ENCODE peak calls at places on chromosomes 4 and X, in nine cellular contexts. One of them, this sample, is unnamed.

GRCh38 chrX:19535481-19535880 is 20.2 kb upstream of the MAP3K15 start:
- DNase-seq in HCT116: no peak
- DNase-seq in SK-N-SH: peak
- DNase-seq in K562: peak
- DNase-seq in A549: peak
- DNase-seq in HepG2: peak
- DNase-seq in HL-60: no peak
- DNase-seq in GM12878: no peak
- DNase-seq in Panc1: no peak
- DNase-seq in this sample: peak

GRCh38 chr4:27121830-27122229 is 261.2 kb downstream of the STIM2 start:
- DNase-seq in HCT116: no peak
- DNase-seq in SK-N-SH: no peak
- DNase-seq in K562: no peak
- DNase-seq in A549: no peak
- DNase-seq in HepG2: no peak
- DNase-seq in HL-60: no peak
- DNase-seq in GM12878: no peak
- DNase-seq in Panc1: no peak
- DNase-seq in this sample: no peak

GRCh38 chrX:47187106-47187677 is 6.4 kb upstream of the UBA1 start:
- DNase-seq in HCT116: no peak
- DNase-seq in SK-N-SH: no peak
- DNase-seq in K562: no peak
- DNase-seq in A549: no peak
- DNase-seq in HepG2: no peak
- DNase-seq in HL-60: no peak
- DNase-seq in GM12878: no peak
- DNase-seq in Panc1: no peak
- DNase-seq in this sample: peak

GRCh38 chrX:14528629-14529287 is 578 bp upstream of the GLRA2 start:
- DNase-seq in HCT116: peak
- DNase-seq in SK-N-SH: peak
- DNase-seq in K562: peak
- DNase-seq in A549: peak
- DNase-seq in HepG2: peak
- DNase-seq in HL-60: no peak
- DNase-seq in GM12878: peak
- DNase-seq in Panc1: peak
- DNase-seq in this sample: peak

GRCh38 chr4:85642356-85643100 is 167.6 kb downstream of the ARHGAP24 start:
- DNase-seq in HCT116: no peak
- DNase-seq in SK-N-SH: no peak
- DNase-seq in K562: no peak
- DNase-seq in A549: no peak
- DNase-seq in HepG2: no peak
- DNase-seq in HL-60: no peak
- DNase-seq in GM12878: no peak
- DNase-seq in Panc1: no peak
- DNase-seq in this sample: no peak

GRCh38 chr4:175932116-175932515 is 120.1 kb upstream of the GPM6A start:
- DNase-seq in HCT116: no peak
- DNase-seq in SK-N-SH: no peak
- DNase-seq in K562: no peak
- DNase-seq in A549: no peak
- DNase-seq in HepG2: no peak
- DNase-seq in HL-60: no peak
- DNase-seq in GM12878: no peak
- DNase-seq in Panc1: no peak
- DNase-seq in this sample: no peak

GRCh38 chr4:83234902-83235644 is 49.5 kb downstream of the COQ2 start:
- DNase-seq in HCT116: no peak
- DNase-seq in SK-N-SH: no peak
- DNase-seq in K562: no peak
- DNase-seq in A549: no peak
- DNase-seq in HepG2: no peak
- DNase-seq in HL-60: no peak
- DNase-seq in GM12878: no peak
- DNase-seq in Panc1: no peak
- DNase-seq in this sample: no peak

GRCh38 chr4:144615182-144615581 is 30.8 kb upstream of the HHIP start:
- DNase-seq in HCT116: no peak
- DNase-seq in SK-N-SH: no peak
- DNase-seq in K562: no peak
- DNase-seq in A549: no peak
- DNase-seq in HepG2: no peak
- DNase-seq in HL-60: no peak
- DNase-seq in GM12878: no peak
- DNase-seq in Panc1: no peak
- DNase-seq in this sample: no peak

GRCh38 chr4:8737601-8738279 is 133.9 kb downstream of the HMX1 start:
- DNase-seq in HCT116: no peak
- DNase-seq in SK-N-SH: peak
- DNase-seq in K562: no peak
- DNase-seq in A549: no peak
- DNase-seq in HepG2: no peak
- DNase-seq in HL-60: no peak
- DNase-seq in GM12878: no peak
- DNase-seq in Panc1: no peak
- DNase-seq in this sample: no peak

GRCh38 chr4:7398788-7399432 is 35.8 kb downstream of the PSAPL1 start:
- DNase-seq in HCT116: no peak
- DNase-seq in SK-N-SH: no peak
- DNase-seq in K562: no peak
- DNase-seq in A549: no peak
- DNase-seq in HepG2: no peak
- DNase-seq in HL-60: no peak
- DNase-seq in GM12878: no peak
- DNase-seq in Panc1: no peak
- DNase-seq in this sample: no peak

GRCh38 chr4:124083706-124084105 is 628.8 kb downstream of the ANKRD50 start:
- DNase-seq in HCT116: no peak
- DNase-seq in SK-N-SH: no peak
- DNase-seq in K562: no peak
- DNase-seq in A549: no peak
- DNase-seq in HepG2: no peak
- DNase-seq in HL-60: no peak
- DNase-seq in GM12878: no peak
- DNase-seq in Panc1: no peak
- DNase-seq in this sample: no peak

GRCh38 chr4:183666088-183666487 is 7.0 kb downstream of the TRAPPC11 start:
- DNase-seq in HCT116: no peak
- DNase-seq in SK-N-SH: no peak
- DNase-seq in K562: no peak
- DNase-seq in A549: no peak
- DNase-seq in HepG2: no peak
- DNase-seq in HL-60: no peak
- DNase-seq in GM12878: no peak
- DNase-seq in Panc1: no peak
- DNase-seq in this sample: no peak
- TF ChIP-seq REST in HCT116: no peak
- TF ChIP-seq REST in SK-N-SH: no peak
- TF ChIP-seq REST in K562: no peak
- TF ChIP-seq REST in A549: no peak
- TF ChIP-seq REST in HepG2: no peak
- TF ChIP-seq REST in HL-60: no peak
- TF ChIP-seq REST in GM12878: no peak
- TF ChIP-seq REST in Panc1: no peak
- TF ChIP-seq REST in this sample: no peak

DNA sequence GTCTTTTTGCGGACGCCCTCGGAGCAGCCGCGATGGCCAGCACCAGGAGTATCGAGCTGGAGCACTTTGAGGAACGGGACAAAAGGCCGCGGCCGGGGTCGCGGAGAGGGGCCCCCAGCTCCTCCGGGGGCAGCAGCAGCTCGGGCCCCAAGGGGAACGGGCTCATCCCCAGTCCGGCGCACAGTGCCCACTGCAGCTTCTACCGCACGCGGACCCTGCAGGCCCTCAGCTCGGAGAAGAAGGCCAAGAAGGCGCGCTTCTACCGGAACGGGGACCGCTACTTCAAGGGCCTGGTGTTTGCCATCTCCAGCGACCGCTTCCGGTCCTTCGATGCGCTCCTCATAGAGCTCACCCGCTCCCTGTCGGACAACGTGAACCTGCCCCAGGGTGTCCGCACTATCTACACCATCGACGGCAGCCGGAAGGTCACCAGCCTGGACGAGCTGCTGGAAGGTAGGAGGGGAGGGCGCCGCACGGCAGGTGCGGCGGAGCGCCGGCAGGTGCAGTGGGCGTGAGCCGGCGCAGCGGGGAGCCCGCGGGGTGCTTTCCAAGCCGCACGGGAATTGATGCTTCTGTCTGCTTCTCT is 844 bp downstream of the DCLK2 start:
- DNase-seq in HCT116: no peak
- DNase-seq in SK-N-SH: peak
- DNase-seq in K562: no peak
- DNase-seq in A549: peak
- DNase-seq in HepG2: no peak
- DNase-seq in HL-60: no peak
- DNase-seq in GM12878: no peak
- DNase-seq in Panc1: no peak
- DNase-seq in this sample: peak
- H3K27ac ChIP-seq in HCT116: peak
- H3K27ac ChIP-seq in SK-N-SH: peak
- H3K27ac ChIP-seq in K562: no peak
- H3K27ac ChIP-seq in A549: peak
- H3K27ac ChIP-seq in HepG2: no peak
- H3K27ac ChIP-seq in HL-60: no peak
- H3K27ac ChIP-seq in GM12878: no peak
- H3K27ac ChIP-seq in Panc1: peak
- H3K27ac ChIP-seq in this sample: no peak

GRCh38 chrX:16827225-16827624 is 41.0 kb downstream of the TXLNG start:
- DNase-seq in HCT116: no peak
- DNase-seq in SK-N-SH: no peak
- DNase-seq in K562: no peak
- DNase-seq in A549: no peak
- DNase-seq in HepG2: no peak
- DNase-seq in HL-60: no peak
- DNase-seq in GM12878: no peak
- DNase-seq in Panc1: no peak
- DNase-seq in this sample: no peak

GRCh38 chrX:16828126-16828908 is 41.8 kb downstream of the RBBP7 start:
- DNase-seq in HCT116: no peak
- DNase-seq in SK-N-SH: no peak
- DNase-seq in K562: no peak
- DNase-seq in A549: peak
- DNase-seq in HepG2: no peak
- DNase-seq in HL-60: no peak
- DNase-seq in GM12878: no peak
- DNase-seq in Panc1: no peak
- DNase-seq in this sample: no peak

GRCh38 chrX:16826207-16826606 is 39.9 kb downstream of the TXLNG start:
- DNase-seq in HCT116: no peak
- DNase-seq in SK-N-SH: peak
- DNase-seq in K562: peak
- DNase-seq in A549: peak
- DNase-seq in HepG2: peak
- DNase-seq in HL-60: no peak
- DNase-seq in GM12878: no peak
- DNase-seq in Panc1: no peak
- DNase-seq in this sample: no peak

GRCh38 chrX:16822723-16823122 is 36.5 kb downstream of the TXLNG start:
- DNase-seq in HCT116: no peak
- DNase-seq in SK-N-SH: no peak
- DNase-seq in K562: no peak
- DNase-seq in A549: no peak
- DNase-seq in HepG2: no peak
- DNase-seq in HL-60: no peak
- DNase-seq in GM12878: no peak
- DNase-seq in Panc1: no peak
- DNase-seq in this sample: no peak

DNA sequence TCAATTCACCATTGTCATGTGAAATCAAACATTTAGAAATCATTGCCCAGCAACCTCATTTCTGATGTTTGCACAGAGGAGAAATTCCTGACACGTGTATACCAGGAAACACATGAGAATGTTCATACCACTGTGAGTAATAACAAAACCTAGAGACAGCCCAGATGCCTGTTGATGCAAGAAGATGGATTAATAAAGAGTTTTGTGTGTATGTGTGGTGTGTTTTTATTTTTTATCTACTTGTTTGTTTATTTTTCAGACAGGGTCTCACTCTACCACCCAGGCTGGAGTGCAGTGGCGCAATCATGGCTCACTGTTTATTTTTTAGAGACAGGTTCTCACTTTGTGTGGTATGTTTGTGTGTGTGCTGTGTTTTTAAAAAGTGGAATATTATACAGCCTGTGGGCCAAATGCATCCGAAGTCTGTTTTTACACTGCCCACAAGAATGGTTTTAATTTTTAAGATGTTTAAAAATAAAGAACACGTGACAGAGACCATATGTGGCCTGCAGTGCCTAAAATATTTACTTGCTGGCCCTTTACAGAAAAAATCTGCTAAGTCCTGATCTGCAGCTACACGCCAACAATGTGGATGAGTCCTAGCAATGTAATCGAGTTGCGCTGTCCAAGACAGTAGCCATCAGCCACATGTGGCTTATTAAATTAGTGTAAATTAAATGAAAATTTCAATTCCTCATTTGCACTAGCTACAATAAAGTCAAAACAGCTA is 39.2 kb downstream of the TXLNG start:
- DNase-seq in HCT116: no peak
- DNase-seq in SK-N-SH: peak
- DNase-seq in K562: no peak
- DNase-seq in A549: peak
- DNase-seq in HepG2: peak
- DNase-seq in HL-60: no peak
- DNase-seq in GM12878: no peak
- DNase-seq in Panc1: no peak
- DNase-seq in this sample: no peak
- TF ChIP-seq REST in HCT116: no peak
- TF ChIP-seq REST in SK-N-SH: no peak
- TF ChIP-seq REST in K562: no peak
- TF ChIP-seq REST in A549: no peak
- TF ChIP-seq REST in HepG2: no peak
- TF ChIP-seq REST in HL-60: no peak
- TF ChIP-seq REST in GM12878: no peak
- TF ChIP-seq REST in Panc1: no peak
- TF ChIP-seq REST in this sample: no peak

DNA sequence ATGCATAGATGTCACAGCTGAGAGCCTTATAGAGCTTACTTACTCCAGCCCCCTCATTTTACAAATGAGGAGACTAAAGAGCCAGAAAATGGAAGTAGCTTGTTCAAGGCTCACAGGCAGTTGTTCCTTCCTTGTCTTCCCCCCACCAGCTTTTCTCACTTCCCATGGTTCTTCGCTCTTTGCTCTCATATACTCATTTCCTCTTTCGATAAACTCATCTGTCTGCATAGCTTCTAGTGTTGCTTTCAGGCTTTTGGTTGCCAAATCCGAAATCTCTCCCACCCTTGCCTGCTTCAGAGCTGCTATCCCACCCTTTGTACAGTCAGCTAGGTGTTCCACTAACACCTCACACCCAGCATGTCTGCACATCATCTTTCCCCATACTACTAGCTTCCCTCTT is 25.0 kb upstream of the GJB1 start:
- DNase-seq in HCT116: no peak
- DNase-seq in SK-N-SH: no peak
- DNase-seq in K562: no peak
- DNase-seq in A549: no peak
- DNase-seq in HepG2: no peak
- DNase-seq in HL-60: no peak
- DNase-seq in GM12878: peak
- DNase-seq in Panc1: no peak
- DNase-seq in this sample: no peak
- H3K27ac ChIP-seq in HCT116: no peak
- H3K27ac ChIP-seq in SK-N-SH: no peak
- H3K27ac ChIP-seq in K562: no peak
- H3K27ac ChIP-seq in A549: no peak
- H3K27ac ChIP-seq in HepG2: no peak
- H3K27ac ChIP-seq in HL-60: peak
- H3K27ac ChIP-seq in GM12878: peak
- H3K27ac ChIP-seq in Panc1: no peak
- H3K27ac ChIP-seq in this sample: no peak